ENCODE peak calls at places on chromosomes 12 and 14, in eight cellular contexts. I, Z, W, A, P, F, R and S are unnamed samples.

GRCh38 chr14:28762949-28763313 is 3.7 kb upstream of the FOXG1 start:
- DNase-seq in I (no peak), Z (no peak), A (no peak), R (no peak), W (no peak), F (no peak), P (no peak), S (no peak)

GRCh38 chr14:103184046-103184445 is 60.8 kb downstream of the TNFAIP2 start:
- DNase-seq in A (no peak), Z (no peak), W (no peak), I (no peak), P (no peak), F (no peak), R (no peak), S (no peak)

GRCh38 chr12:54749191-54749818 is 101.1 kb upstream of the DCD start:
- DNase-seq in A (no peak), Z (peak; percentile 64), P (no peak), W (peak; percentile 65), F (peak; percentile 13), I (peak; percentile 23), R (peak; percentile 12), S (peak; percentile 31)

GRCh38 chr14:40346275-40346674 is 914.0 kb upstream of the FBXO33 start:
- DNase-seq in R (no peak), Z (no peak), P (no peak), F (no peak), W (no peak), I (no peak), A (no peak), S (no peak)

GRCh38 chr14:86885280-86885679 is 1107.7 kb downstream of the GALC start:
- DNase-seq in Z (no peak), F (no peak), W (no peak), R (no peak), P (no peak), I (no peak), A (no peak), S (no peak)

GRCh38 chr14:84343637-84344036 is 1186.3 kb upstream of the FLRT2 start:
- DNase-seq in A (no peak), F (no peak), R (peak; percentile 19), P (no peak), Z (no peak), I (no peak), W (no peak), S (no peak)

GRCh38 chr12:111532741-111533140 is 66.4 kb downstream of the ATXN2 start:
- DNase-seq in A (no peak), I (no peak), Z (no peak), P (no peak), F (no peak), R (no peak), W (no peak), S (no peak)

GRCh38 chr12:78490841-78491240 is 373.7 kb upstream of the SYT1 start:
- DNase-seq in F (no peak), W (no peak), I (no peak), R (peak; percentile 74), Z (no peak), P (no peak), A (no peak), S (no peak)

GRCh38 chr12:52074006-52074405 is 4.2 kb downstream of the ATG101 start:
- DNase-seq in I (no peak), R (no peak), A (no peak), F (no peak), Z (no peak), W (no peak), P (no peak), S (no peak)

GRCh38 chr12:65518771-65519170 is 240.3 kb downstream of the MSRB3 start:
- DNase-seq in P (no peak), W (no peak), A (no peak), I (no peak), F (no peak), R (no peak), Z (no peak), S (no peak)

GRCh38 chr12:126847005-126847629 is 1419.9 kb upstream of the TMEM132C start:
- DNase-seq in W (no peak), F (no peak), Z (no peak), P (no peak), R (no peak), A (no peak), I (no peak), S (no peak)

GRCh38 chr12:27808831-27809230 is 28.8 kb upstream of the MANSC4 start:
- DNase-seq in A (no peak), Z (no peak), F (no peak), P (no peak), R (no peak), W (no peak), I (no peak), S (no peak)

GRCh38 chr12:128637616-128638606 is 185.8 kb downstream of the SLC15A4 start:
- DNase-seq in P (no peak), W (no peak), R (no peak), A (no peak), F (no peak), I (no peak), Z (no peak), S (no peak)

GRCh38 chr14:69319911-69320310 is 60.0 kb downstream of the GALNT16 start:
- DNase-seq in I (no peak), W (no peak), A (no peak), Z (no peak), P (peak; percentile 3), R (no peak), F (no peak), S (no peak)

GRCh38 chr14:81737938-81738337 is 204.3 kb upstream of the SEL1L start:
- DNase-seq in P (no peak), W (no peak), A (no peak), I (no peak), R (no peak), Z (no peak), F (no peak), S (no peak)

GRCh38 chr12:113980537-113981337 is 14.6 kb upstream of the RBM19 start:
- DNase-seq in Z (peak; percentile 84), A (peak; percentile 72), P (no peak), R (peak; percentile 46), W (peak; percentile 10), F (peak; percentile 35), I (peak; percentile 47), S (no peak)

GRCh38 chr12:133046698-133047097 is 9.4 kb downstream of the ZNF84 start:
- DNase-seq in Z (no peak), P (no peak), F (no peak), W (no peak), R (no peak), I (no peak), A (no peak), S (no peak)
- H3K9me3 ChIP-seq in Z (peaks cover 11% of the 10 kb centered on the region), P (peaks cover 97% of the 10 kb centered on the region), F (peaks cover 47% of the 10 kb centered on the region), W (peaks cover 68% of the 10 kb centered on the region), R (peaks cover 69% of the 10 kb centered on the region), I (peaks cover 4% of the 10 kb centered on the region), A (peaks cover 98% of the 10 kb centered on the region), S (peaks cover 67% of the 10 kb centered on the region)

GRCh38 chr14:105879867-105880561 is 353.6 kb downstream of the TMEM121 start:
- DNase-seq in I (no peak), A (no peak), W (no peak), R (no peak), P (peak; percentile 9), Z (no peak), F (peak; percentile 1), S (peak; percentile 2)
- H3K9me3 ChIP-seq in I (no peaks in the 10 kb centered on the region), A (peaks cover 65% of the 10 kb centered on the region), W (no peaks in the 10 kb centered on the region), R (no peaks in the 10 kb centered on the region), P (no peaks in the 10 kb centered on the region), Z (no peaks in the 10 kb centered on the region), F (no peaks in the 10 kb centered on the region), S (no peaks in the 10 kb centered on the region)

DNA sequence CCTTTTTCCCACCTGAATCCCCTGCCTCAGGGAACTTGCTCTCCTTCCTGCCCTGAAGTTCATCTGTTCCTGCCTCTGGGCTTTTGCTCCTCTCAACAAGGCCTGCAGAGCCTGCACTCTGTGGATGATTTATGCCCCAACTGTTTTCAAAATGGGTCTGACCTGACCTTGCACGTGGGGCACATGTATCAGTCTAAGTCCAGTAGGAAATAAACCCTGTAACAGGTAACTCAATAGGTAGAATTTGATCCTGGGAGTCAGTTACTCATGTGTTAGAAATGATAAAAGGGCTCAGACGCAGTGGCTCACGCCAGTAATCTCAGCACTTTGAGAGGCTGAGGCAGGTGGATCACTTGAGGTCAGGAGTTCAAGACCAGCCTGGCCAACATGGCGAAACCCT is 8.7 kb downstream of the HHIPL1 start:
- DNase-seq in P (no peak), F (no peak), W (no peak), R (no peak), A (no peak), I (no peak), Z (no peak), S (no peak)
- H3K9me3 ChIP-seq in P (no peaks in the 10 kb centered on the region), F (no peaks in the 10 kb centered on the region), W (no peaks in the 10 kb centered on the region), R (no peaks in the 10 kb centered on the region), A (no peaks in the 10 kb centered on the region), I (no peaks in the 10 kb centered on the region), Z (no peaks in the 10 kb centered on the region), S (no peaks in the 10 kb centered on the region)

DNA sequence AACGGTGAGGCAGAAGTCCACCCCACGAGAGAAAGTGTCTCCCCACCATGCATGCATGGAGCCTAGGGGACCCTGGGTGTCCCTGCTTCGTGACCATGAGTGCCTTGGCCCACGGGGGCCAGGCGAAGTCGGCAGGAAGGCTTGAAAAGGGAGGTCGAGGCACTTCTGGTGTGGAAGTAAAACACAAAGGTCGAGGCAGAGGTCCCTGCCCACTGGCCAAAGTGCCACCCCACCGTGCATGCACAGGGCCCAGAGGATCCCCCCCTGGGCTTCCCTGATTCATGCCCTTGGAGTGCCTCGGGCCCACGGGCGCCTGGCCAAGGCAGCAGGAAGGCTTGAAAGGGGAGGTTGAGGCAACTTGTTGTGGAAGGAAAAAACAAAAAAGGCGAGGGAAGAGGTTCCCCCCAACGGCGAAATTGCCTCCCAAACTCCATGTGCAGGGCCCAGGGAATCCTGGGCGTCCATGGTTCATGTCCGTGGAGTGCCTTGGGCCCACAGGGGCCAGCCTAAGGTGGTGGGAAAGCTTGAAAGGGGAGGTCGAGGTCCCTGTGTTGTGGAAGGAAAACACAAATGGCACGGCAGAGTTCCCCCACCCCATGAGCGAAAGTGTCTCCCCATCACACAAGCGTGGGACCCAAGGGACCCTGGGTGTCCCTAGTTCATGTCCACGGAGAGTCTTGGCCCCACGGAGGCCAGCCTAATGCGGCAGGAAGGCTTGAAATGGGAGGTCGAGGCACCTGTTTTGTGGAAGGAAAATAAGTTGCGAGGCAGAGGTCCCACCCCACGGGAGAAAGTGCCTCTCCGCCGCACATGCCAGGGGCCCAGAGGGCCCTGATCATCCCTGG is 372.1 kb downstream of the ALG10 start:
- DNase-seq in W (no peak), P (no peak), F (peak; percentile 1), R (no peak), Z (no peak), A (peak; percentile 7), I (no peak), S (peak; percentile 4)
- H3K9me3 ChIP-seq in W (no peaks in the 10 kb centered on the region), P (no peaks in the 10 kb centered on the region), F (peaks cover 2% of the 10 kb centered on the region), R (peaks cover 31% of the 10 kb centered on the region), Z (no peaks in the 10 kb centered on the region), A (peaks cover 97% of the 10 kb centered on the region), I (no peaks in the 10 kb centered on the region), S (no peaks in the 10 kb centered on the region)

DNA sequence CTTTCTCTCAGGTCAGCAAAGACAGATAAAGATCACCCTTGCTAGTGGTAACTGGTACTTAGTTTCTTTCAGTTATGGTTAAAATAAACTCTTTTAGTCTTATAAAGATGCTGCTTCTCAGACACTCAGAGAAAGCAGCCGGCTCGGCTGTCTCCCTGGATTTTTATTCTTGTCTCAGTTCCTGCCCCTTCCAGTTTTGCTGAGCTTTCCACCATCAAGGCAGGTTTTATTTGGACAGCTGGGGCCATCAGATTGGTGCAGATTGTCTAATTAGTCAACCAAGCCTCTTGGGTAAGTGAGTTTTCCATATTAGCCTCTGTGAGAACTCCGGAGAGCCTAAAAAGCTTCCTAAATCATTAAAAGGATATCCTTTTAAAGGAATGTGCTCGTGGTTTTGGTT is 130.8 kb upstream of the BMP4 start:
- DNase-seq in R (no peak), F (no peak), P (no peak), A (no peak), W (no peak), I (no peak), Z (no peak), S (no peak)
- H3K9me3 ChIP-seq in R (no peaks in the 10 kb centered on the region), F (no peaks in the 10 kb centered on the region), P (no peaks in the 10 kb centered on the region), A (no peaks in the 10 kb centered on the region), W (no peaks in the 10 kb centered on the region), I (no peaks in the 10 kb centered on the region), Z (no peaks in the 10 kb centered on the region), S (no peaks in the 10 kb centered on the region)